ENCODE peak calls at places on chromosomes 6 and 20, in ten cellular contexts. One of them, this sample, is unnamed.

GRCh38 chr6:16430661-16431089 is 192.3 kb downstream of the GMPR start:
- DNase-seq in cardiac muscle cell: no peak
- DNase-seq in CD8-positive, alpha-beta T cell: no peak
- DNase-seq in NCI-H2029: no peak
- DNase-seq in AG09309: no peak
- DNase-seq in hippocampal formation: no peak
- DNase-seq in cardiac septum: no peak
- DNase-seq in Right ventricle myocardium inferior: no peak
- DNase-seq in ELF-1: no peak
- DNase-seq in kidney epithelial cell: no peak
- DNase-seq in this sample: no peak

GRCh38 chr6:139882977-139883728 is 508.7 kb upstream of the CITED2 start:
- DNase-seq in ELF-1: no peak
- DNase-seq in CD8-positive, alpha-beta T cell: no peak
- DNase-seq in AG09309: no peak
- DNase-seq in cardiac septum: no peak
- DNase-seq in hippocampal formation: no peak
- DNase-seq in kidney epithelial cell: no peak
- DNase-seq in Right ventricle myocardium inferior: no peak
- DNase-seq in cardiac muscle cell: peak
- DNase-seq in NCI-H2029: no peak
- DNase-seq in this sample: no peak

GRCh38 chr6:11575408-11576033 is 38.0 kb downstream of the TMEM170B start:
- DNase-seq in NCI-H2029: peak
- DNase-seq in Right ventricle myocardium inferior: no peak
- DNase-seq in ELF-1: peak
- DNase-seq in AG09309: peak
- DNase-seq in hippocampal formation: peak
- DNase-seq in cardiac muscle cell: peak
- DNase-seq in CD8-positive, alpha-beta T cell: peak
- DNase-seq in kidney epithelial cell: peak
- DNase-seq in cardiac septum: no peak
- DNase-seq in this sample: peak

GRCh38 chr6:2020909-2021308 is 224.5 kb downstream of the GMDS start:
- DNase-seq in NCI-H2029: peak
- DNase-seq in CD8-positive, alpha-beta T cell: no peak
- DNase-seq in AG09309: peak
- DNase-seq in cardiac muscle cell: no peak
- DNase-seq in Right ventricle myocardium inferior: no peak
- DNase-seq in hippocampal formation: no peak
- DNase-seq in ELF-1: no peak
- DNase-seq in kidney epithelial cell: no peak
- DNase-seq in cardiac septum: no peak
- DNase-seq in this sample: no peak

GRCh38 chr6:12851123-12851695 is 134.6 kb downstream of the PHACTR1 start:
- DNase-seq in hippocampal formation: no peak
- DNase-seq in NCI-H2029: no peak
- DNase-seq in Right ventricle myocardium inferior: no peak
- DNase-seq in cardiac muscle cell: no peak
- DNase-seq in ELF-1: no peak
- DNase-seq in kidney epithelial cell: no peak
- DNase-seq in cardiac septum: no peak
- DNase-seq in CD8-positive, alpha-beta T cell: no peak
- DNase-seq in AG09309: no peak
- DNase-seq in this sample: no peak

GRCh38 chr6:27669278-27669797 is 196.4 kb upstream of the ZNF184 start:
- DNase-seq in hippocampal formation: no peak
- DNase-seq in cardiac septum: no peak
- DNase-seq in ELF-1: no peak
- DNase-seq in AG09309: no peak
- DNase-seq in cardiac muscle cell: peak
- DNase-seq in kidney epithelial cell: no peak
- DNase-seq in CD8-positive, alpha-beta T cell: no peak
- DNase-seq in Right ventricle myocardium inferior: no peak
- DNase-seq in NCI-H2029: no peak
- DNase-seq in this sample: no peak

GRCh38 chr6:147141690-147142308 is 62.4 kb upstream of the STXBP5 start:
- DNase-seq in NCI-H2029: no peak
- DNase-seq in ELF-1: no peak
- DNase-seq in CD8-positive, alpha-beta T cell: no peak
- DNase-seq in kidney epithelial cell: no peak
- DNase-seq in hippocampal formation: no peak
- DNase-seq in AG09309: no peak
- DNase-seq in cardiac muscle cell: no peak
- DNase-seq in Right ventricle myocardium inferior: no peak
- DNase-seq in cardiac septum: no peak
- DNase-seq in this sample: no peak

GRCh38 chr6:26258199-26258977 is 106.6 kb upstream of the BTN3A2 start:
- DNase-seq in cardiac septum: no peak
- DNase-seq in CD8-positive, alpha-beta T cell: no peak
- DNase-seq in Right ventricle myocardium inferior: no peak
- DNase-seq in kidney epithelial cell: no peak
- DNase-seq in ELF-1: no peak
- DNase-seq in NCI-H2029: no peak
- DNase-seq in AG09309: no peak
- DNase-seq in hippocampal formation: no peak
- DNase-seq in cardiac muscle cell: no peak
- DNase-seq in this sample: no peak

GRCh38 chr20:10519361-10520048 is 84.4 kb downstream of the SLX4IP start:
- DNase-seq in cardiac muscle cell: no peak
- DNase-seq in CD8-positive, alpha-beta T cell: no peak
- DNase-seq in ELF-1: no peak
- DNase-seq in kidney epithelial cell: no peak
- DNase-seq in Right ventricle myocardium inferior: no peak
- DNase-seq in hippocampal formation: no peak
- DNase-seq in cardiac septum: no peak
- DNase-seq in NCI-H2029: no peak
- DNase-seq in AG09309: no peak
- DNase-seq in this sample: no peak

GRCh38 chr20:31698803-31699718 is 23.6 kb downstream of the BCL2L1 start:
- DNase-seq in CD8-positive, alpha-beta T cell: no peak
- DNase-seq in hippocampal formation: no peak
- DNase-seq in ELF-1: peak
- DNase-seq in cardiac muscle cell: no peak
- DNase-seq in Right ventricle myocardium inferior: no peak
- DNase-seq in cardiac septum: no peak
- DNase-seq in AG09309: peak
- DNase-seq in kidney epithelial cell: peak
- DNase-seq in NCI-H2029: peak
- DNase-seq in this sample: peak

GRCh38 chr20:9114709-9115108 is 45.8 kb downstream of the PLCB4 start:
- DNase-seq in kidney epithelial cell: no peak
- DNase-seq in cardiac muscle cell: no peak
- DNase-seq in Right ventricle myocardium inferior: no peak
- DNase-seq in hippocampal formation: no peak
- DNase-seq in cardiac septum: no peak
- DNase-seq in AG09309: no peak
- DNase-seq in CD8-positive, alpha-beta T cell: no peak
- DNase-seq in ELF-1: no peak
- DNase-seq in NCI-H2029: peak
- DNase-seq in this sample: no peak

GRCh38 chr6:152701863-152702401 is 4.2 kb downstream of the MYCT1 start:
- DNase-seq in kidney epithelial cell: no peak
- DNase-seq in cardiac septum: no peak
- DNase-seq in NCI-H2029: no peak
- DNase-seq in CD8-positive, alpha-beta T cell: no peak
- DNase-seq in cardiac muscle cell: no peak
- DNase-seq in Right ventricle myocardium inferior: no peak
- DNase-seq in AG09309: no peak
- DNase-seq in ELF-1: no peak
- DNase-seq in hippocampal formation: no peak
- DNase-seq in this sample: no peak

GRCh38 chr20:12414446-12415274 is 497.0 kb downstream of the BTBD3 start:
- DNase-seq in cardiac muscle cell: peak
- DNase-seq in NCI-H2029: no peak
- DNase-seq in cardiac septum: no peak
- DNase-seq in Right ventricle myocardium inferior: no peak
- DNase-seq in ELF-1: peak
- DNase-seq in kidney epithelial cell: no peak
- DNase-seq in hippocampal formation: peak
- DNase-seq in AG09309: no peak
- DNase-seq in CD8-positive, alpha-beta T cell: no peak
- DNase-seq in this sample: no peak

GRCh38 chr6:156934054-156934424 is 156.9 kb downstream of the ARID1B start:
- DNase-seq in CD8-positive, alpha-beta T cell: no peak
- DNase-seq in hippocampal formation: no peak
- DNase-seq in AG09309: no peak
- DNase-seq in NCI-H2029: peak
- DNase-seq in cardiac muscle cell: no peak
- DNase-seq in ELF-1: no peak
- DNase-seq in cardiac septum: no peak
- DNase-seq in Right ventricle myocardium inferior: no peak
- DNase-seq in kidney epithelial cell: no peak
- DNase-seq in this sample: no peak

GRCh38 chr20:4443016-4443415 is 278.7 kb upstream of the PRND start:
- DNase-seq in kidney epithelial cell: no peak
- DNase-seq in NCI-H2029: no peak
- DNase-seq in CD8-positive, alpha-beta T cell: no peak
- DNase-seq in Right ventricle myocardium inferior: no peak
- DNase-seq in AG09309: no peak
- DNase-seq in cardiac septum: no peak
- DNase-seq in hippocampal formation: no peak
- DNase-seq in cardiac muscle cell: peak
- DNase-seq in ELF-1: peak
- DNase-seq in this sample: no peak

GRCh38 chr6:127471379-127472255 is 12.4 kb upstream of the KIAA0408 start:
- DNase-seq in kidney epithelial cell: no peak
- DNase-seq in AG09309: no peak
- DNase-seq in Right ventricle myocardium inferior: no peak
- DNase-seq in hippocampal formation: no peak
- DNase-seq in NCI-H2029: no peak
- DNase-seq in CD8-positive, alpha-beta T cell: no peak
- DNase-seq in ELF-1: no peak
- DNase-seq in cardiac muscle cell: no peak
- DNase-seq in cardiac septum: no peak
- DNase-seq in this sample: no peak

GRCh38 chr6:134564705-134565104 is 246.8 kb upstream of the SGK1 start:
- DNase-seq in cardiac septum: no peak
- DNase-seq in cardiac muscle cell: no peak
- DNase-seq in AG09309: no peak
- DNase-seq in CD8-positive, alpha-beta T cell: no peak
- DNase-seq in ELF-1: no peak
- DNase-seq in NCI-H2029: peak
- DNase-seq in kidney epithelial cell: no peak
- DNase-seq in Right ventricle myocardium inferior: no peak
- DNase-seq in hippocampal formation: peak
- DNase-seq in this sample: no peak

GRCh38 chr6:138517635-138518034 is 18.3 kb upstream of the NHSL1 start:
- DNase-seq in cardiac muscle cell: no peak
- DNase-seq in AG09309: no peak
- DNase-seq in NCI-H2029: no peak
- DNase-seq in hippocampal formation: no peak
- DNase-seq in Right ventricle myocardium inferior: peak
- DNase-seq in cardiac septum: peak
- DNase-seq in kidney epithelial cell: no peak
- DNase-seq in ELF-1: peak
- DNase-seq in CD8-positive, alpha-beta T cell: peak
- DNase-seq in this sample: no peak

GRCh38 chr20:21301940-21302644 is 1.0 kb upstream of the XRN2 start:
- DNase-seq in kidney epithelial cell: no peak
- DNase-seq in CD8-positive, alpha-beta T cell: no peak
- DNase-seq in ELF-1: no peak
- DNase-seq in cardiac muscle cell: no peak
- DNase-seq in cardiac septum: no peak
- DNase-seq in NCI-H2029: no peak
- DNase-seq in Right ventricle myocardium inferior: no peak
- DNase-seq in AG09309: no peak
- DNase-seq in hippocampal formation: no peak
- DNase-seq in this sample: no peak

GRCh38 chr20:59176812-59177211 is 13.2 kb downstream of the ZNF831 start:
- DNase-seq in Right ventricle myocardium inferior: no peak
- DNase-seq in hippocampal formation: no peak
- DNase-seq in kidney epithelial cell: no peak
- DNase-seq in AG09309: no peak
- DNase-seq in cardiac muscle cell: no peak
- DNase-seq in NCI-H2029: no peak
- DNase-seq in cardiac septum: no peak
- DNase-seq in CD8-positive, alpha-beta T cell: no peak
- DNase-seq in ELF-1: no peak
- DNase-seq in this sample: no peak

GRCh38 chr6:4192173-4192572 is 56.8 kb upstream of the ECI2 start:
- DNase-seq in AG09309: no peak
- DNase-seq in Right ventricle myocardium inferior: no peak
- DNase-seq in CD8-positive, alpha-beta T cell: no peak
- DNase-seq in cardiac septum: no peak
- DNase-seq in cardiac muscle cell: no peak
- DNase-seq in ELF-1: no peak
- DNase-seq in kidney epithelial cell: no peak
- DNase-seq in hippocampal formation: no peak
- DNase-seq in NCI-H2029: no peak
- DNase-seq in this sample: no peak

GRCh38 chr20:19824861-19825260 is 66.8 kb downstream of the RIN2 start:
- DNase-seq in cardiac septum: no peak
- DNase-seq in CD8-positive, alpha-beta T cell: no peak
- DNase-seq in cardiac muscle cell: no peak
- DNase-seq in AG09309: no peak
- DNase-seq in ELF-1: no peak
- DNase-seq in hippocampal formation: no peak
- DNase-seq in NCI-H2029: no peak
- DNase-seq in kidney epithelial cell: no peak
- DNase-seq in Right ventricle myocardium inferior: no peak
- DNase-seq in this sample: no peak

GRCh38 chr20:50122763-50123162 is 9.8 kb upstream of the UBE2V1 start:
- DNase-seq in ELF-1: no peak
- DNase-seq in cardiac septum: no peak
- DNase-seq in AG09309: no peak
- DNase-seq in CD8-positive, alpha-beta T cell: no peak
- DNase-seq in Right ventricle myocardium inferior: no peak
- DNase-seq in hippocampal formation: no peak
- DNase-seq in kidney epithelial cell: no peak
- DNase-seq in NCI-H2029: no peak
- DNase-seq in cardiac muscle cell: no peak
- DNase-seq in this sample: no peak

GRCh38 chr20:1127840-1128239 is 9.4 kb downstream of the PSMF1 start:
- DNase-seq in NCI-H2029: no peak
- DNase-seq in kidney epithelial cell: no peak
- DNase-seq in AG09309: no peak
- DNase-seq in cardiac septum: no peak
- DNase-seq in ELF-1: no peak
- DNase-seq in hippocampal formation: no peak
- DNase-seq in CD8-positive, alpha-beta T cell: no peak
- DNase-seq in Right ventricle myocardium inferior: no peak
- DNase-seq in cardiac muscle cell: no peak
- DNase-seq in this sample: no peak

GRCh38 chr6:6409397-6410030 is 89.1 kb upstream of the F13A1 start:
- DNase-seq in kidney epithelial cell: no peak
- DNase-seq in cardiac muscle cell: no peak
- DNase-seq in AG09309: no peak
- DNase-seq in ELF-1: no peak
- DNase-seq in CD8-positive, alpha-beta T cell: no peak
- DNase-seq in Right ventricle myocardium inferior: no peak
- DNase-seq in NCI-H2029: no peak
- DNase-seq in hippocampal formation: no peak
- DNase-seq in cardiac septum: no peak
- DNase-seq in this sample: no peak

GRCh38 chr20:10739575-10739974 is 65.8 kb upstream of the JAG1 start:
- DNase-seq in hippocampal formation: no peak
- DNase-seq in cardiac septum: no peak
- DNase-seq in cardiac muscle cell: no peak
- DNase-seq in AG09309: no peak
- DNase-seq in Right ventricle myocardium inferior: peak
- DNase-seq in kidney epithelial cell: no peak
- DNase-seq in NCI-H2029: no peak
- DNase-seq in CD8-positive, alpha-beta T cell: no peak
- DNase-seq in ELF-1: no peak
- DNase-seq in this sample: no peak

GRCh38 chr6:2594868-2595267 is 155.9 kb downstream of the MYLK4 start:
- DNase-seq in AG09309: no peak
- DNase-seq in cardiac septum: no peak
- DNase-seq in CD8-positive, alpha-beta T cell: no peak
- DNase-seq in NCI-H2029: no peak
- DNase-seq in cardiac muscle cell: no peak
- DNase-seq in hippocampal formation: no peak
- DNase-seq in kidney epithelial cell: no peak
- DNase-seq in ELF-1: no peak
- DNase-seq in Right ventricle myocardium inferior: no peak
- DNase-seq in this sample: no peak